ENCODE peak calls at places on chromosomes 7 and 10, in seven cellular contexts. One of them, this sample, is unnamed.
A peak's percentile ranks its signal among the peaks of the same experiment; 100 is the strongest.

GRCh38 chr7:133434246-133434865 is 181.5 kb downstream of the EXOC4 start:
- DNase-seq in Panc1: no peak
- DNase-seq in GM23338: peak; percentile 66
- DNase-seq in GM23248: peak; percentile 63
- DNase-seq in neural progenitor cell: peak; percentile 32
- DNase-seq in cardiac muscle cell: no peak
- DNase-seq in fibroblast of lung: peak; percentile 67
- DNase-seq in this sample: no peak

GRCh38 chr10:121303273-121303890 is 294.9 kb downstream of the FGFR2 start:
- DNase-seq in Panc1: no peak
- DNase-seq in GM23338: no peak
- DNase-seq in GM23248: no peak
- DNase-seq in neural progenitor cell: no peak
- DNase-seq in cardiac muscle cell: no peak
- DNase-seq in fibroblast of lung: no peak
- DNase-seq in this sample: no peak

GRCh38 chr10:9757176-9757575 is 1260.5 kb upstream of the CELF2 start:
- DNase-seq in Panc1: no peak
- DNase-seq in GM23338: no peak
- DNase-seq in GM23248: no peak
- DNase-seq in neural progenitor cell: no peak
- DNase-seq in cardiac muscle cell: no peak
- DNase-seq in fibroblast of lung: peak; percentile 4
- DNase-seq in this sample: no peak

GRCh38 chr10:26528715-26529393 is 90.7 kb downstream of the APBB1IP start:
- DNase-seq in Panc1: no peak
- DNase-seq in GM23338: no peak
- DNase-seq in GM23248: no peak
- DNase-seq in neural progenitor cell: no peak
- DNase-seq in cardiac muscle cell: no peak
- DNase-seq in fibroblast of lung: no peak
- DNase-seq in this sample: no peak

GRCh38 chr10:128078136-128078969 is 47.9 kb downstream of the MKI67 start:
- DNase-seq in Panc1: peak; percentile 32
- DNase-seq in GM23338: peak; percentile 77
- DNase-seq in GM23248: peak; percentile 66
- DNase-seq in neural progenitor cell: peak; percentile 63
- DNase-seq in cardiac muscle cell: peak; percentile 49
- DNase-seq in fibroblast of lung: peak; percentile 51
- DNase-seq in this sample: peak; percentile 88

GRCh38 chr10:79401015-79401921 is 44.2 kb downstream of the ZCCHC24 start:
- DNase-seq in Panc1: no peak
- DNase-seq in GM23338: no peak
- DNase-seq in GM23248: peak; percentile 87
- DNase-seq in neural progenitor cell: no peak
- DNase-seq in cardiac muscle cell: no peak
- DNase-seq in fibroblast of lung: peak; percentile 85
- DNase-seq in this sample: no peak

GRCh38 chr10:102731222-102731800 is 12.4 kb upstream of the WBP1L start:
- DNase-seq in Panc1: no peak
- DNase-seq in GM23338: no peak
- DNase-seq in GM23248: no peak
- DNase-seq in neural progenitor cell: no peak
- DNase-seq in cardiac muscle cell: no peak
- DNase-seq in fibroblast of lung: no peak
- DNase-seq in this sample: no peak

GRCh38 chr7:129642871-129643515 is 31.5 kb downstream of the NRF1 start:
- DNase-seq in Panc1: no peak
- DNase-seq in GM23338: no peak
- DNase-seq in GM23248: no peak
- DNase-seq in neural progenitor cell: peak; percentile 34
- DNase-seq in cardiac muscle cell: peak; percentile 4
- DNase-seq in fibroblast of lung: no peak
- DNase-seq in this sample: no peak

GRCh38 chr10:47379901-47380300 is 4.2 kb downstream of the ZNF488 start:
- DNase-seq in Panc1: no peak
- DNase-seq in GM23338: no peak
- DNase-seq in GM23248: no peak
- DNase-seq in neural progenitor cell: no peak
- DNase-seq in cardiac muscle cell: no peak
- DNase-seq in fibroblast of lung: no peak
- DNase-seq in this sample: peak; percentile 13

GRCh38 chr10:22365644-22366565 is 20.6 kb downstream of the SPAG6 start:
- DNase-seq in Panc1: no peak
- DNase-seq in GM23338: no peak
- DNase-seq in GM23248: peak; percentile 50
- DNase-seq in neural progenitor cell: no peak
- DNase-seq in cardiac muscle cell: no peak
- DNase-seq in fibroblast of lung: no peak
- DNase-seq in this sample: no peak

GRCh38 chr7:68904635-68905034 is 693.6 kb upstream of the AUTS2 start:
- DNase-seq in Panc1: no peak
- DNase-seq in GM23338: no peak
- DNase-seq in GM23248: no peak
- DNase-seq in neural progenitor cell: no peak
- DNase-seq in cardiac muscle cell: no peak
- DNase-seq in fibroblast of lung: no peak
- DNase-seq in this sample: no peak

GRCh38 chr10:58393317-58393716 is 8.1 kb downstream of the TFAM start:
- DNase-seq in Panc1: no peak
- DNase-seq in GM23338: no peak
- DNase-seq in GM23248: peak; percentile 16
- DNase-seq in neural progenitor cell: no peak
- DNase-seq in cardiac muscle cell: no peak
- DNase-seq in fibroblast of lung: peak; percentile 47
- DNase-seq in this sample: no peak

GRCh38 chr7:148014473-148014872 is 576.1 kb upstream of the C7orf33 start:
- DNase-seq in Panc1: no peak
- DNase-seq in GM23338: no peak
- DNase-seq in GM23248: no peak
- DNase-seq in neural progenitor cell: no peak
- DNase-seq in cardiac muscle cell: no peak
- DNase-seq in fibroblast of lung: no peak
- DNase-seq in this sample: no peak

GRCh38 chr10:125201108-125201524 is 40.8 kb upstream of the CTBP2 start:
- DNase-seq in Panc1: no peak
- DNase-seq in GM23338: no peak
- DNase-seq in GM23248: peak; percentile 42
- DNase-seq in neural progenitor cell: no peak
- DNase-seq in cardiac muscle cell: no peak
- DNase-seq in fibroblast of lung: peak; percentile 18
- DNase-seq in this sample: no peak

GRCh38 chr10:132811891-132812481 is 26.0 kb upstream of the NKX6-2 start:
- DNase-seq in Panc1: no peak
- DNase-seq in GM23338: no peak
- DNase-seq in GM23248: no peak
- DNase-seq in neural progenitor cell: no peak
- DNase-seq in cardiac muscle cell: no peak
- DNase-seq in fibroblast of lung: no peak
- DNase-seq in this sample: no peak

GRCh38 chr7:21327422-21328191 is 100.3 kb upstream of the SP4 start:
- DNase-seq in Panc1: no peak
- DNase-seq in GM23338: no peak
- DNase-seq in GM23248: no peak
- DNase-seq in neural progenitor cell: no peak
- DNase-seq in cardiac muscle cell: no peak
- DNase-seq in fibroblast of lung: no peak
- DNase-seq in this sample: no peak

GRCh38 chr7:6273380-6273837 is 985 bp upstream of the CYTH3 start:
- DNase-seq in Panc1: no peak
- DNase-seq in GM23338: no peak
- DNase-seq in GM23248: no peak
- DNase-seq in neural progenitor cell: no peak
- DNase-seq in cardiac muscle cell: no peak
- DNase-seq in fibroblast of lung: no peak
- DNase-seq in this sample: peak; percentile 40

GRCh38 chr10:784759-785538 is 95.5 kb upstream of the DIP2C start:
- DNase-seq in Panc1: no peak
- DNase-seq in GM23338: peak; percentile 64
- DNase-seq in GM23248: peak; percentile 96
- DNase-seq in neural progenitor cell: peak; percentile 78
- DNase-seq in cardiac muscle cell: peak; percentile 53
- DNase-seq in fibroblast of lung: peak; percentile 77
- DNase-seq in this sample: peak; percentile 84

GRCh38 chr7:1931951-1932270 is 261.8 kb downstream of the ELFN1 start:
- DNase-seq in Panc1: no peak
- DNase-seq in GM23338: no peak
- DNase-seq in GM23248: no peak
- DNase-seq in neural progenitor cell: no peak
- DNase-seq in cardiac muscle cell: no peak
- DNase-seq in fibroblast of lung: no peak
- DNase-seq in this sample: no peak
- H3K36me3 ChIP-seq in Panc1: no peaks in the 10 kb centered on the region
- H3K36me3 ChIP-seq in GM23338: no peaks in the 10 kb centered on the region
- H3K36me3 ChIP-seq in GM23248: no peaks in the 10 kb centered on the region
- H3K36me3 ChIP-seq in neural progenitor cell: no peaks in the 10 kb centered on the region
- H3K36me3 ChIP-seq in cardiac muscle cell: no peaks in the 10 kb centered on the region
- H3K36me3 ChIP-seq in fibroblast of lung: no peaks in the 10 kb centered on the region
- H3K36me3 ChIP-seq in this sample: no peaks in the 10 kb centered on the region

DNA sequence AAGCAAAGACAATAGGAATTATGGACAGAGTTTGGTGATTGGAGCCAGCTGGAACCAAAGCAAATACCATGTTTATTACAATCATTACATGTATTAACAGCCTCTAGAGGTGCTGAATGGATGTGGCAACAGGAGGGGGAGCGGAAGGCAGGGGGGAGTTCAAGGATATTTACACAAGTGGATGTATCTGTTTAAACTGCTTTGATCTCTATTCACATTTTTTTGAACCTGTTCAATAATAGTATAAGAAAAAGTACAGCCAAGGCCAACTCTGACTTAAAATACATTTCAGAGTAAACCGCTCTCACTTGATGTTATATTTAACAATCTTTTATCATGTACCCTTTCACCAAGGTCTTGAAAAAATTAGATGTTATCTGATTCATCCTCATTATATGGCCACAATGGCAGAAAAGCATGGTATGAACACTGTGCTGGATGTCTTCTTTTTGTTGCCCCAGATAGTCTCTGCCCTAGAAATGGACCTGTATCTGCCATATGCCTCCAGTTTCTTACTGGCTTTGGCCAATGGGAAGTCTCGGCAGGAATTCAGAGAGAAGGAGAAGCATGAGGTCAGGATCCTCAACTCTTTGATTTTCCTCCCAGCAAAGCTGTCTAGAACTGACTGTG is 88.2 kb upstream of the FAM133B start:
- DNase-seq in Panc1: no peak
- DNase-seq in GM23338: no peak
- DNase-seq in GM23248: no peak
- DNase-seq in neural progenitor cell: no peak
- DNase-seq in cardiac muscle cell: no peak
- DNase-seq in fibroblast of lung: no peak
- DNase-seq in this sample: no peak
- H3K36me3 ChIP-seq in Panc1: no peaks in the 10 kb centered on the region
- H3K36me3 ChIP-seq in GM23338: no peaks in the 10 kb centered on the region
- H3K36me3 ChIP-seq in GM23248: no peaks in the 10 kb centered on the region
- H3K36me3 ChIP-seq in neural progenitor cell: no peaks in the 10 kb centered on the region
- H3K36me3 ChIP-seq in cardiac muscle cell: no peaks in the 10 kb centered on the region
- H3K36me3 ChIP-seq in fibroblast of lung: no peaks in the 10 kb centered on the region
- H3K36me3 ChIP-seq in this sample: no peaks in the 10 kb centered on the region

GRCh38 chr10:90888387-90888786 is 16.6 kb downstream of the RPP30 start:
- DNase-seq in Panc1: no peak
- DNase-seq in GM23338: no peak
- DNase-seq in GM23248: no peak
- DNase-seq in neural progenitor cell: no peak
- DNase-seq in cardiac muscle cell: no peak
- DNase-seq in fibroblast of lung: no peak
- DNase-seq in this sample: no peak

GRCh38 chr10:90884414-90884813 is 12.6 kb downstream of the RPP30 start:
- DNase-seq in Panc1: no peak
- DNase-seq in GM23338: no peak
- DNase-seq in GM23248: peak; percentile 79
- DNase-seq in neural progenitor cell: no peak
- DNase-seq in cardiac muscle cell: no peak
- DNase-seq in fibroblast of lung: peak; percentile 42
- DNase-seq in this sample: no peak

GRCh38 chr10:90890347-90890746 is 18.6 kb downstream of the RPP30 start:
- DNase-seq in Panc1: no peak
- DNase-seq in GM23338: no peak
- DNase-seq in GM23248: peak; percentile 48
- DNase-seq in neural progenitor cell: no peak
- DNase-seq in cardiac muscle cell: no peak
- DNase-seq in fibroblast of lung: no peak
- DNase-seq in this sample: no peak

GRCh38 chr10:90885176-90885575 is 13.4 kb downstream of the RPP30 start:
- DNase-seq in Panc1: no peak
- DNase-seq in GM23338: no peak
- DNase-seq in GM23248: peak; percentile 86
- DNase-seq in neural progenitor cell: no peak
- DNase-seq in cardiac muscle cell: no peak
- DNase-seq in fibroblast of lung: peak; percentile 81
- DNase-seq in this sample: no peak

GRCh38 chr10:90887555-90887954 is 15.8 kb downstream of the RPP30 start:
- DNase-seq in Panc1: no peak
- DNase-seq in GM23338: no peak
- DNase-seq in GM23248: peak; percentile 12
- DNase-seq in neural progenitor cell: no peak
- DNase-seq in cardiac muscle cell: no peak
- DNase-seq in fibroblast of lung: no peak
- DNase-seq in this sample: no peak
- H3K36me3 ChIP-seq in Panc1: peaks cover 44% of the 10 kb centered on the region
- H3K36me3 ChIP-seq in GM23338: peaks cover 31% of the 10 kb centered on the region
- H3K36me3 ChIP-seq in GM23248: peaks cover 19% of the 10 kb centered on the region
- H3K36me3 ChIP-seq in neural progenitor cell: peaks cover 6% of the 10 kb centered on the region
- H3K36me3 ChIP-seq in cardiac muscle cell: peaks cover 46% of the 10 kb centered on the region
- H3K36me3 ChIP-seq in fibroblast of lung: peaks cover 5% of the 10 kb centered on the region
- H3K36me3 ChIP-seq in this sample: peaks cover 7% of the 10 kb centered on the region

GRCh38 chr7:153005750-153006149 is 246.2 kb downstream of the ACTR3B start:
- DNase-seq in Panc1: no peak
- DNase-seq in GM23338: no peak
- DNase-seq in GM23248: no peak
- DNase-seq in neural progenitor cell: no peak
- DNase-seq in cardiac muscle cell: no peak
- DNase-seq in fibroblast of lung: no peak
- DNase-seq in this sample: no peak
- H3K36me3 ChIP-seq in Panc1: no peaks in the 10 kb centered on the region
- H3K36me3 ChIP-seq in GM23338: peaks cover 3% of the 10 kb centered on the region
- H3K36me3 ChIP-seq in GM23248: no peaks in the 10 kb centered on the region
- H3K36me3 ChIP-seq in neural progenitor cell: no peaks in the 10 kb centered on the region
- H3K36me3 ChIP-seq in cardiac muscle cell: no peaks in the 10 kb centered on the region
- H3K36me3 ChIP-seq in fibroblast of lung: no peaks in the 10 kb centered on the region
- H3K36me3 ChIP-seq in this sample: no peaks in the 10 kb centered on the region

DNA sequence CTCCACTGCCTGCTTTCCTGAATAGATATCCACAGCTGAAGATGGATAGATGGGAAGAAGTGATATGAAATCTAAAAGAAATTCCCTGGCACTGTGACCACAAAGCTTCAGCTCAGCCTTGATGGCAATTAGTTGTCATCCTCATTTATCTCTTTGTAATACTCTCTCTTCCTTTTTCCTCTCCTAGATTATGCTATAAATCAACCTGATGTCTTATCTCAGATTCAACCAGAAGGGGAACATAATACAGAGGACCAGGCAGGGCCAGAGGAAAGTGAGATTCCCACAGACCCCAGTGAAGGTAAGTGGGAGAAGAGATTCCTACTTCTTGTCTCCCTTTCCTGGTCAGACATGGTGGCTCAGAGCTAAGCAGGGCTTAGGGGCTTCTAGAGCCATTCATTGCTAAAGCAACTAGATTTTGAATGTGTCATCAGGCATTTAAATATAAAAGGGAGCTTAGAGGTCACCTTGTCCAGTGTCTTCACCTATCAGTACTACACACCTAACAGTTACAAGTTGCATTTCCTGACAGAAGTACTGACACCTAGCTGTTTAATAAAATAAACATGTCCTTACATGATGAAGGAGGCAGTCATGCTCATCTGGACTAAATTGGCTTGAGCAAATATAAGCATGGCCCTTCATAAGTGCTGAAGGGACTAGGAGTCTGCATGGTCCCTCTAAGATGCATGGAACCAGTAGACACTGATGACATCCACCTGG is 19.5 kb downstream of the ZNF398 start:
- DNase-seq in Panc1: no peak
- DNase-seq in GM23338: no peak
- DNase-seq in GM23248: no peak
- DNase-seq in neural progenitor cell: no peak
- DNase-seq in cardiac muscle cell: no peak
- DNase-seq in fibroblast of lung: no peak
- DNase-seq in this sample: no peak
- H3K36me3 ChIP-seq in Panc1: peaks cover 23% of the 10 kb centered on the region
- H3K36me3 ChIP-seq in GM23338: peaks cover 82% of the 10 kb centered on the region
- H3K36me3 ChIP-seq in GM23248: peaks cover 57% of the 10 kb centered on the region
- H3K36me3 ChIP-seq in neural progenitor cell: no peaks in the 10 kb centered on the region
- H3K36me3 ChIP-seq in cardiac muscle cell: peaks cover 47% of the 10 kb centered on the region
- H3K36me3 ChIP-seq in fibroblast of lung: peaks cover 7% of the 10 kb centered on the region
- H3K36me3 ChIP-seq in this sample: peaks cover 50% of the 10 kb centered on the region

This sample was measured in H7.